ENCODE peak calls at places on chromosomes 3 and 15, in ten cellular contexts. J is breast epithelium, E is Peyer's patch, I is uterus, M is left lung, Z is adrenal gland, N is mammary epithelial cell, C is astrocyte, S is IMR-90, H is ovary. O is an unnamed sample. For H3K27me3 and H3K4me1, the result is how much of the 10 kb centered on the place peaks cover.

GRCh38 chr3:64381369-64381768 is 156.1 kb upstream of the PRICKLE2 start:
- DNase-seq in J (no peak), Z (no peak), S (no peak), I (no peak), M (no peak), C (no peak), N (no peak), H (no peak), E (no peak), O (no peak)

GRCh38 chr3:76367281-76367680 is 581.9 kb upstream of the ZNF717 start:
- DNase-seq in N (no peak), S (peak), C (peak), H (no peak), I (no peak), J (no peak), M (no peak), E (no peak), Z (no peak), O (no peak)

GRCh38 chr15:40106203-40107161 is 2.2 kb downstream of the BMF start:
- DNase-seq in C (no peak), H (peak), Z (peak), J (peak), S (peak), N (peak), I (peak), M (peak), E (peak), O (peak)

GRCh38 chr3:3065876-3066275 is 44.3 kb downstream of the IL5RA start:
- DNase-seq in N (no peak), H (no peak), J (no peak), M (no peak), Z (no peak), E (no peak), S (peak), C (peak), I (no peak), O (no peak)

GRCh38 chr3:57738406-57738805 is 17.7 kb upstream of the SLMAP start:
- DNase-seq in S (no peak), J (no peak), I (no peak), C (no peak), E (no peak), N (no peak), M (no peak), Z (no peak), H (no peak), O (no peak)

GRCh38 chr3:11204697-11205397 is 50.6 kb downstream of the HRH1 start:
- DNase-seq in E (no peak), Z (no peak), S (no peak), N (no peak), H (peak), M (no peak), C (peak), I (no peak), J (no peak), O (no peak)

GRCh38 chr3:141367038-141367730 is 1.1 kb upstream of the ZBTB38 start:
- DNase-seq in C (peak), I (peak), E (no peak), H (peak), J (peak), Z (no peak), S (peak), N (peak), M (no peak), O (no peak)

GRCh38 chr3:108322352-108322751 is 26.0 kb downstream of the HHLA2 start:
- DNase-seq in E (no peak), S (no peak), N (no peak), M (no peak), J (no peak), Z (no peak), C (no peak), H (no peak), I (no peak), O (no peak)

GRCh38 chr3:173711619-173712018 is 314.1 kb downstream of the NLGN1 start:
- DNase-seq in M (no peak), C (peak), E (no peak), N (peak), S (no peak), I (no peak), J (no peak), Z (no peak), H (no peak), O (no peak)

GRCh38 chr15:99953886-99954285 is 220.6 kb upstream of the LYSMD4 start:
- DNase-seq in I (peak), N (no peak), Z (no peak), C (no peak), E (no peak), M (no peak), H (no peak), J (no peak), S (no peak), O (no peak)

GRCh38 chr15:99955532-99955931 is 222.3 kb upstream of the LYSMD4 start:
- DNase-seq in Z (peak), I (peak), J (peak), S (no peak), H (no peak), C (no peak), M (no peak), N (no peak), E (no peak), O (no peak)

GRCh38 chr15:99956022-99956775 is 223.0 kb upstream of the LYSMD4 start:
- DNase-seq in S (no peak), H (no peak), J (peak), C (no peak), M (no peak), E (peak), Z (peak), I (peak), N (no peak), O (no peak)

GRCh38 chr15:99954361-99955180 is 221.3 kb upstream of the LYSMD4 start:
- DNase-seq in J (peak), I (peak), H (peak), Z (peak), E (peak), M (no peak), N (no peak), S (no peak), C (no peak), O (no peak)

DNA sequence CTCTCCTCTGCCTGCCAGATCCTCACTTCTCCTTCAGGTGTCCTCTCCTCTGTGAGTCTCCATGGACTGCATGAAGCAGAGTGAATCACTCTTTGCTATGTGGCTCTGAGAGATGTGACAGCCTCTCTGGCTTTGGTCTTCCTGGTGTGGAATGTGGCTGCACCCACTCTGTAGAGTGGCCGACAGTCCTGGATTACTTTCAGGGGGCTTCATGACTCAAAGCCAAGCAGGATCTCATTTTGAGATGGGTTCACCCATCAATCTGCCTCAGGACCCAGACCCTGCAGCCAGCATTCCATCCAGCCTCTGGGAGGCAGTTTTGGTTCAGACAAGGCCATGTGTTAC is 221.9 kb upstream of the LYSMD4 start:
- DNase-seq in I (no peak), E (no peak), J (peak), M (no peak), N (no peak), S (no peak), C (no peak), Z (peak), H (no peak), O (no peak)
- H3K27me3 ChIP-seq in I (under half), E (under half), J (under half), M (under half), N (under half), S (under half), C (under half), Z (under half), H (under half), O (under half)

DNA sequence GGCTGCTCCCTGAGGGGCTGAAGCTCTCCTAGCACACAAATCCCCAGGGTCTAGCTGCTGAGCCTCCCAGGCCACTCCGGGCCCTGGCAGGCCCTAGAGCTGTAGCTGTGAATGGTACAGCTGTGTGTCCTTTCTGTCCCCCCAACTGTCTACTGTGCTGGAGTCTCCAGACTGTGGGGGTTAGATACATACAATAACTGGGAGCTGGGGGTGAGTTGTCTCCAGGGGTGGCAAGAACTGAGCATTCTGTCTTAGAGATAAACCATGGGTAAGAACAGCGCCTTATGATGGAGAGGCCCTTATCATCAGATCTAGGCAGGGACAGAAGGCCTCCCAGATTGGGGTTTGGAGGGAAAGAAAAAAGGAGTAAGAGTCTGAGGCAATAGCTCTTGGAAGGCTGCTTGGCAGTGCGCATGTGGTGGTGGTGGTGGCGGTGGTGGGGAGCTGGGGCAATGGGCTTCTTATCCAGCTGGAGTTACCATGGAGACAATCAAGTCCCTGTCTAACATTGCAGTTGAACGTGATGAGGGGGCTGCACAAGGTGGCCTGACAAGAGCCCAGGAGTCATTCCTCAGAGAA is 3.6 kb downstream of the CYB561D2 start:
- DNase-seq in S (no peak), C (no peak), N (no peak), J (no peak), I (no peak), M (peak), E (no peak), Z (no peak), H (no peak), O (no peak)
- H3K4me1 ChIP-seq in S (under half), C (half or more), N (under half), J (under half), I (under half), M (half or more), E (under half), Z (half or more), H (under half), O (half or more)

GRCh38 chr15:90389513-90389912 is 1.5 kb downstream of the IQGAP1 start:
- DNase-seq in N (no peak), C (no peak), J (no peak), E (no peak), I (no peak), M (no peak), H (no peak), S (no peak), Z (no peak), O (no peak)
- H3K27me3 ChIP-seq in N (under half), C (under half), J (under half), E (under half), I (under half), M (under half), H (under half), S (under half), Z (under half), O (under half)

GRCh38 chr3:149247929-149248691 is 26.5 kb upstream of the CP start:
- DNase-seq in S (peak), C (peak), E (no peak), M (no peak), Z (no peak), J (no peak), H (no peak), I (no peak), N (peak), O (no peak)
- H3K4me1 ChIP-seq in S (under half), C (under half), E (under half), M (under half), Z (under half), J (under half), H (under half), I (under half), N (under half), O (under half)

DNA sequence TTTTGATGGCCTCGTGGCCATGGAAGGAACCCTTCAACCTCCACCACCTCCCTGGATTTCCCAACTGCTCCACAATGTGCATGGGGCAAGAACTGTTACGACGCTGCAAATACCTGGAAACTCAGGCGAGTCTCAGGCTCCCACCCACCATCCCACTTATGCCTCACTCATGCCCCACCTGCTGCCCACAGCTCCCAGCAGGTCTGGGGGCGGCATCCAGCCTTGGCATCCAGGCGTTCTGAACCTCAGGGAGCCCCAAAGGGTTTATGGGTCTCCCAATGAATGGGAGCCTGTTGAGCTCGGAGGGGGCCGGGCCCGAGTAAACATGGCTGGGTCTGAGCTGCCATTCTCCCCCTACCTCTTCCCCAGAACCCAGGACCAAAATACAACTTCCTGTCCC is 2.0 kb upstream of the PTH1R start:
- DNase-seq in C (no peak), J (no peak), I (no peak), Z (no peak), S (no peak), M (no peak), E (no peak), H (no peak), N (no peak), O (no peak)
- H3K27me3 ChIP-seq in C (under half), J (under half), I (under half), Z (under half), S (under half), M (under half), E (under half), H (under half), N (under half), O (under half)

O was measured in upper lobe of right lung.